ENCODE peak calls at places on chromosomes 7 and 10, in four cellular contexts. One of them, this sample, is unnamed.
A peak's percentile ranks its signal among the peaks of the same experiment; 100 is the strongest.

GRCh38 chr7:74372511-74373111 is 81.1 kb upstream of the GTF2IRD1 start:
- DNase-seq in brain microvascular endothelial cell: no peak
- DNase-seq in mammary epithelial cell: no peak
- DNase-seq in ovary: peak; percentile 87
- DNase-seq in this sample: no peak

GRCh38 chr10:58266003-58266825 is 1.5 kb downstream of the IPMK start:
- DNase-seq in brain microvascular endothelial cell: peak; percentile 57
- DNase-seq in mammary epithelial cell: peak; percentile 65
- DNase-seq in ovary: no peak
- DNase-seq in this sample: no peak

GRCh38 chr7:150417239-150417638 is 33.2 kb upstream of the GIMAP8 start:
- DNase-seq in brain microvascular endothelial cell: no peak
- DNase-seq in mammary epithelial cell: no peak
- DNase-seq in ovary: no peak
- DNase-seq in this sample: no peak

GRCh38 chr7:86933295-86933845 is 126.1 kb downstream of the ELAPOR2 start:
- DNase-seq in brain microvascular endothelial cell: no peak
- DNase-seq in mammary epithelial cell: no peak
- DNase-seq in ovary: no peak
- DNase-seq in this sample: no peak

GRCh38 chr10:121260383-121260782 is 337.9 kb downstream of the FGFR2 start:
- DNase-seq in brain microvascular endothelial cell: no peak
- DNase-seq in mammary epithelial cell: peak; percentile 65
- DNase-seq in ovary: no peak
- DNase-seq in this sample: no peak

GRCh38 chr7:135899458-135899857 is 77.7 kb downstream of the MTPN start:
- DNase-seq in brain microvascular endothelial cell: no peak
- DNase-seq in mammary epithelial cell: no peak
- DNase-seq in ovary: no peak
- DNase-seq in this sample: no peak

GRCh38 chr10:101095550-101096213 is 33.9 kb downstream of the KAZALD1 start:
- DNase-seq in brain microvascular endothelial cell: peak; percentile 68
- DNase-seq in mammary epithelial cell: peak; percentile 82
- DNase-seq in ovary: no peak
- DNase-seq in this sample: peak; percentile 43

GRCh38 chr10:78450807-78451485 is 417.3 kb downstream of the RPS24 start:
- DNase-seq in brain microvascular endothelial cell: no peak
- DNase-seq in mammary epithelial cell: no peak
- DNase-seq in ovary: no peak
- DNase-seq in this sample: no peak

GRCh38 chr10:87973635-87974034 is 110.2 kb downstream of the PTEN start:
- DNase-seq in brain microvascular endothelial cell: no peak
- DNase-seq in mammary epithelial cell: no peak
- DNase-seq in ovary: no peak
- DNase-seq in this sample: no peak

GRCh38 chr7:22499044-22499443 is 944 bp downstream of the STEAP1B start:
- DNase-seq in brain microvascular endothelial cell: peak; percentile 18
- DNase-seq in mammary epithelial cell: no peak
- DNase-seq in ovary: no peak
- DNase-seq in this sample: no peak

GRCh38 chr10:124179308-124180043 is 86.1 kb upstream of the CHST15 start:
- DNase-seq in brain microvascular endothelial cell: no peak
- DNase-seq in mammary epithelial cell: no peak
- DNase-seq in ovary: no peak
- DNase-seq in this sample: no peak

GRCh38 chr7:105611856-105612775 is 30.8 kb upstream of the EFCAB10 start:
- DNase-seq in brain microvascular endothelial cell: peak; percentile 6
- DNase-seq in mammary epithelial cell: no peak
- DNase-seq in ovary: no peak
- DNase-seq in this sample: no peak

GRCh38 chr10:78578929-78579328 is 489.8 kb upstream of the ZMIZ1 start:
- DNase-seq in brain microvascular endothelial cell: peak; percentile 1
- DNase-seq in mammary epithelial cell: peak; percentile 5
- DNase-seq in ovary: no peak
- DNase-seq in this sample: no peak

GRCh38 chr7:144834516-144835165 is 1.2 kb downstream of the TPK1 start:
- DNase-seq in brain microvascular endothelial cell: peak; percentile 25
- DNase-seq in mammary epithelial cell: no peak
- DNase-seq in ovary: no peak
- DNase-seq in this sample: peak; percentile 5

DNA sequence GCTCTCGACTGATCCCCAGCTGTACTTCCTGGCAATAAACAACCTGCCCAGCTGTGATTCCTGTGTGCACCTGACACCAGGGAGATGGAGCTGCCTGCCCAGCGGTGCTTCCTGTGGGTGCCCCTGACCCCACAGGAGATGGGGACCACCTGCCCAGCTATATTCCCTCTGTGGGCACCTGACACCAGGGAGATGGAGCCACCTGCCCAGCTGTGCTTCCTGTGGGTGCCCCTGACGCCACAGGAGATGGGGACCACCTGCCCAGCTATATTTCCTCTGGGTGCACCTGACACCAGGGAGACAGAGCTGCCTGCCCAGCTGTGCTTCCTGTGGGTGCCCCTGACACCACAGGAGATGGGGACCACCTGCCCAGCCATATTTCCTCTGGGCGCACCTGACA is 184.0 kb downstream of the DIP2C start:
- DNase-seq in brain microvascular endothelial cell: no peak
- DNase-seq in mammary epithelial cell: no peak
- DNase-seq in ovary: no peak
- DNase-seq in this sample: no peak
- H3K27me3 ChIP-seq in brain microvascular endothelial cell: no peaks in the 10 kb centered on the region
- H3K27me3 ChIP-seq in mammary epithelial cell: no peaks in the 10 kb centered on the region
- H3K27me3 ChIP-seq in ovary: no peaks in the 10 kb centered on the region
- H3K27me3 ChIP-seq in this sample: no peaks in the 10 kb centered on the region

GRCh38 chr7:80842479-80842797 is 76.4 kb downstream of the SEMA3C start:
- DNase-seq in brain microvascular endothelial cell: no peak
- DNase-seq in mammary epithelial cell: no peak
- DNase-seq in ovary: no peak
- DNase-seq in this sample: no peak
- H3K27ac ChIP-seq in brain microvascular endothelial cell: no peak overlapping the region
- H3K27ac ChIP-seq in mammary epithelial cell: no peak overlapping the region
- H3K27ac ChIP-seq in ovary: no peak overlapping the region
- H3K27ac ChIP-seq in this sample: no peak overlapping the region

GRCh38 chr7:3678411-3678810 is 377.4 kb downstream of the SDK1 start:
- DNase-seq in brain microvascular endothelial cell: no peak
- DNase-seq in mammary epithelial cell: no peak
- DNase-seq in ovary: no peak
- DNase-seq in this sample: no peak

GRCh38 chr7:3670898-3671297 is 369.8 kb downstream of the SDK1 start:
- DNase-seq in brain microvascular endothelial cell: no peak
- DNase-seq in mammary epithelial cell: no peak
- DNase-seq in ovary: no peak
- DNase-seq in this sample: no peak

GRCh38 chr7:3668743-3669142 is 367.7 kb downstream of the SDK1 start:
- DNase-seq in brain microvascular endothelial cell: no peak
- DNase-seq in mammary epithelial cell: no peak
- DNase-seq in ovary: no peak
- DNase-seq in this sample: no peak

DNA sequence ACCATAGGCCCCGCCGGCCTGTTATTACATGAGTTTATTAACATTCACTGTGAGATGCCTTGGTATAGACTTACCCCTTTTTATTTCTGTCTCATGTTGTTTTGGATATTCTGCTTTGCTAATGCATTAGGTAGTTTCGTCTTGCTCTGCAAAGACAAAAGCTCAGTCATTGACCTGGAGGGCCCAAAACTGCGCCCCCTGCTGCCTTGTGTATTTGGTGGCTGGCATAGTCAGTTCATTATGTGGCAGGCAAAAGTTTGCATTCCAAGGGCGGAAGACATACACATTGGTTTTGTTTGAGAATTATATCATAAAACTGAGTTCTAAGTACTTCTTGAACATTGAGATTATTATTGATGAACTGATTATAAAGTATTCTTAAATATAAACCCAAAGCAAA is 372.5 kb downstream of the SDK1 start:
- DNase-seq in brain microvascular endothelial cell: peak; percentile 12
- DNase-seq in mammary epithelial cell: no peak
- DNase-seq in ovary: no peak
- DNase-seq in this sample: peak; percentile 51
- TF ChIP-seq CTCF in brain microvascular endothelial cell: peak; percentile 69
- TF ChIP-seq CTCF in mammary epithelial cell: no peak
- TF ChIP-seq CTCF in ovary: no peak
- TF ChIP-seq CTCF in this sample: peak; percentile 53

GRCh38 chr10:114766470-114766869 is 55.1 kb upstream of the FHIP2A start:
- DNase-seq in brain microvascular endothelial cell: no peak
- DNase-seq in mammary epithelial cell: no peak
- DNase-seq in ovary: no peak
- DNase-seq in this sample: no peak
- H3K27me3 ChIP-seq in brain microvascular endothelial cell: no peaks in the 10 kb centered on the region
- H3K27me3 ChIP-seq in mammary epithelial cell: peaks cover 3% of the 10 kb centered on the region
- H3K27me3 ChIP-seq in ovary: no peaks in the 10 kb centered on the region
- H3K27me3 ChIP-seq in this sample: peaks cover 40% of the 10 kb centered on the region

GRCh38 chr7:2525931-2526630 is 6.5 kb downstream of the LFNG start:
- DNase-seq in brain microvascular endothelial cell: no peak
- DNase-seq in mammary epithelial cell: no peak
- DNase-seq in ovary: no peak
- DNase-seq in this sample: no peak
- H3K27ac ChIP-seq in brain microvascular endothelial cell: no peak overlapping the region
- H3K27ac ChIP-seq in mammary epithelial cell: no peak overlapping the region
- H3K27ac ChIP-seq in ovary: no peak overlapping the region
- H3K27ac ChIP-seq in this sample: peak overlapping the region; percentile 23

GRCh38 chr10:34732926-34733325 is 82.2 kb downstream of the PARD3 start:
- DNase-seq in brain microvascular endothelial cell: no peak
- DNase-seq in mammary epithelial cell: peak; percentile 77
- DNase-seq in ovary: no peak
- DNase-seq in this sample: no peak
- TF ChIP-seq CTCF in brain microvascular endothelial cell: peak; percentile 52
- TF ChIP-seq CTCF in mammary epithelial cell: no peak
- TF ChIP-seq CTCF in ovary: no peak
- TF ChIP-seq CTCF in this sample: no peak

GRCh38 chr10:69665457-69666320 is 35.6 kb downstream of the FAM241B start:
- DNase-seq in brain microvascular endothelial cell: no peak
- DNase-seq in mammary epithelial cell: no peak
- DNase-seq in ovary: no peak
- DNase-seq in this sample: no peak
- H3K27me3 ChIP-seq in brain microvascular endothelial cell: no peaks in the 10 kb centered on the region
- H3K27me3 ChIP-seq in mammary epithelial cell: no peaks in the 10 kb centered on the region
- H3K27me3 ChIP-seq in ovary: no peaks in the 10 kb centered on the region
- H3K27me3 ChIP-seq in this sample: peaks cover 16% of the 10 kb centered on the region

GRCh38 chr7:1455241-1455939 is 3.9 kb downstream of the MICALL2 start:
- DNase-seq in brain microvascular endothelial cell: no peak
- DNase-seq in mammary epithelial cell: peak; percentile 90
- DNase-seq in ovary: no peak
- DNase-seq in this sample: no peak

GRCh38 chr7:1455955-1456354 is 3.3 kb downstream of the MICALL2 start:
- DNase-seq in brain microvascular endothelial cell: no peak
- DNase-seq in mammary epithelial cell: no peak
- DNase-seq in ovary: no peak
- DNase-seq in this sample: no peak

GRCh38 chr7:1452205-1452604 is 7.1 kb downstream of the MICALL2 start:
- DNase-seq in brain microvascular endothelial cell: no peak
- DNase-seq in mammary epithelial cell: peak; percentile 42
- DNase-seq in ovary: no peak
- DNase-seq in this sample: no peak

GRCh38 chr7:1457059-1457948 is 2.0 kb downstream of the MICALL2 start:
- DNase-seq in brain microvascular endothelial cell: no peak
- DNase-seq in mammary epithelial cell: no peak
- DNase-seq in ovary: no peak
- DNase-seq in this sample: no peak

DNA sequence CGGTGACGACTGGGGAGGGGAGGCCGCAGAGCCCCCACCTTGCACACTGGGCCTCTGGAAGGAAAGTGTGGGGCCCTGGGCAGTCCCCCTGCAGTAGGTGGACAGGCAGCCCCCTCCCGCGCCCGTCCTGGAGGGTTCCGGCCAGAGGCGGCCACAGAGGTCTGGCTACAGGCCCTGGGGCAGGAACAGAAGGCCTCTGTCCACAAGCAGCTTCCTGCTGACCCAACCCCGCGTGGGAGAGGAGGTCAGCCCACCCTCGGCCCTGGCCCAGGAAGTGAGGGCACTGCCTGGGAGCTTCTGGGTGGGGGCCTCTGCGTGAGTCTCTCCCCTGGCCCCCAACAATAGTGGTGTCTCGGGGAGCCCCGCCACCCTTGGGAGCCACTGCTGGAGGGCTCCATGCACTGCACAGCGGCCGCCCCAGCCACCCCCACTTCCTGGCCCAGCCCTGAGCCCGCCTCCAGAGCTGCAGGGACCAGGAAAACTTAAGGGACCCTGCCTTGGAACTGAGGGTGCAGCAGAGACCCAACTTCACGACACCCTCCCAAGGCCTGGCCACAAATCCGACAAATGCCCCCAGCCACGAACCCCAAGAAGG is 4.7 kb downstream of the MICALL2 start:
- DNase-seq in brain microvascular endothelial cell: no peak
- DNase-seq in mammary epithelial cell: no peak
- DNase-seq in ovary: no peak
- DNase-seq in this sample: no peak
- H3K27ac ChIP-seq in brain microvascular endothelial cell: no peak overlapping the region
- H3K27ac ChIP-seq in mammary epithelial cell: no peak overlapping the region
- H3K27ac ChIP-seq in ovary: no peak overlapping the region
- H3K27ac ChIP-seq in this sample: no peak overlapping the region

DNA sequence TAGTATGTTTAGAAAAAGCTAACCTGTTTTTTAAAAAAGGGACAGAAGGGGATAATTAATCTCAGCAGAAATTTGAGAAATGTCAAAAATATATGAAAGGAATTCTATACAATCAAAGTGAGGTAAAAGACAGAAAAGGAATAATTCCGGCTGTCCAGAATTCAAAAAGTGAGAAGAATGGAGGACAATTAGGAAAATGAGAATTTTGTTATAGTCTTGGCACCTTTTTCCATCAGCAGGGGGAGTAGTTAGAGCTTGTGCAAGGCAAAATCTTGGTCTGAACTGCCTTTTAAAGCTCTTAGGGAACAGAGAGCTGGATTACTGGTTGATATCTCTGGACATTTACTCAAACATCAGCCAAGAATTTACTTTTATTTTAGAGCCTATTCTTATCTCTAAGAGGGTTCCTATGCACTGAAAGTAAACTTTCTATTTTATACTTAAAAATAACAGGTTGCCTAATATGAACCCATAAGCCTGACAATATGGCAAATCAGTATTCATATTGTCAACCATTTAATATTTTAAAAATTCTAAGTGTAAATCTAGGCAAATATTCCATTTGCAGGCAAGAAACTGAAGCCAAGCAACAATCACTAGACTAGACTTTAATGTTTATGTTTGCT is 185.6 kb downstream of the ANK3 start:
- DNase-seq in brain microvascular endothelial cell: peak; percentile 17
- DNase-seq in mammary epithelial cell: peak; percentile 15
- DNase-seq in ovary: no peak
- DNase-seq in this sample: no peak
- TF ChIP-seq CTCF in brain microvascular endothelial cell: peak; percentile 77
- TF ChIP-seq CTCF in mammary epithelial cell: peak; percentile 43
- TF ChIP-seq CTCF in ovary: no peak
- TF ChIP-seq CTCF in this sample: peak; percentile 51